ENCODE peak calls at places on chromosomes 3 and 15, in ten cellular contexts. Q is WTC11, W is heart left ventricle, O is HFFc6, G is colonic mucosa, L is RWPE1, N is GM13977, T is Panc1, Z is IMR-90, M is psoas muscle. V is an unnamed sample.

GRCh38 chr3:143628971-143629370 is 219.3 kb downstream of the SLC9A9 start:
- DNase-seq in T (no peak), Z (peak), M (no peak), L (no peak), G (no peak), N (no peak), W (no peak), O (no peak), Q (no peak), V (peak)

GRCh38 chr3:196168808-196169391 is 42.3 kb downstream of the ZDHHC19 start:
- DNase-seq in L (no peak), N (no peak), T (no peak), Z (no peak), G (no peak), M (no peak), W (no peak), O (no peak), Q (no peak), V (peak)

GRCh38 chr15:39195988-39196486 is 384.8 kb upstream of the THBS1 start:
- DNase-seq in L (peak), N (no peak), Q (no peak), G (no peak), W (no peak), O (peak), M (no peak), T (no peak), Z (peak), V (peak)

GRCh38 chr3:30354972-30355371 is 251.4 kb upstream of the TGFBR2 start:
- DNase-seq in M (no peak), G (no peak), T (no peak), W (no peak), L (no peak), Z (peak), O (no peak), Q (no peak), N (no peak), V (peak)

GRCh38 chr3:38120690-38121450 is 16.1 kb downstream of the ACAA1 start:
- DNase-seq in N (no peak), M (no peak), Z (no peak), W (peak), T (no peak), L (no peak), G (no peak), O (no peak), Q (no peak), V (no peak)

GRCh38 chr3:30654269-30654668 is 47.9 kb downstream of the TGFBR2 start:
- DNase-seq in T (no peak), M (no peak), Q (no peak), G (no peak), L (no peak), Z (no peak), O (no peak), W (no peak), N (no peak), V (no peak)

GRCh38 chr3:17670749-17671148 is 71.7 kb downstream of the TBC1D5 start:
- DNase-seq in O (no peak), Q (no peak), N (no peak), L (no peak), Z (no peak), T (no peak), M (no peak), W (no peak), G (no peak), V (no peak)

GRCh38 chr15:80560601-80561025 is 134.5 kb upstream of the ABHD17C start:
- DNase-seq in G (no peak), Z (no peak), T (no peak), M (no peak), Q (no peak), N (peak), O (no peak), L (no peak), W (no peak), V (no peak)

GRCh38 chr15:73876779-73877178 is 3.4 kb downstream of the TBC1D21 start:
- DNase-seq in M (no peak), O (no peak), Q (no peak), L (no peak), N (no peak), Z (no peak), T (no peak), W (no peak), G (no peak), V (no peak)

GRCh38 chr15:74399511-74400312 is 32.3 kb upstream of the CYP11A1 start:
- DNase-seq in W (no peak), O (peak), L (no peak), T (no peak), M (no peak), G (no peak), N (no peak), Z (peak), Q (no peak), V (peak)

GRCh38 chr3:38374221-38374620 is 27.6 kb downstream of the XYLB start:
- DNase-seq in G (no peak), W (no peak), L (no peak), Z (no peak), M (no peak), Q (no peak), O (no peak), N (no peak), T (no peak), V (no peak)

DNA sequence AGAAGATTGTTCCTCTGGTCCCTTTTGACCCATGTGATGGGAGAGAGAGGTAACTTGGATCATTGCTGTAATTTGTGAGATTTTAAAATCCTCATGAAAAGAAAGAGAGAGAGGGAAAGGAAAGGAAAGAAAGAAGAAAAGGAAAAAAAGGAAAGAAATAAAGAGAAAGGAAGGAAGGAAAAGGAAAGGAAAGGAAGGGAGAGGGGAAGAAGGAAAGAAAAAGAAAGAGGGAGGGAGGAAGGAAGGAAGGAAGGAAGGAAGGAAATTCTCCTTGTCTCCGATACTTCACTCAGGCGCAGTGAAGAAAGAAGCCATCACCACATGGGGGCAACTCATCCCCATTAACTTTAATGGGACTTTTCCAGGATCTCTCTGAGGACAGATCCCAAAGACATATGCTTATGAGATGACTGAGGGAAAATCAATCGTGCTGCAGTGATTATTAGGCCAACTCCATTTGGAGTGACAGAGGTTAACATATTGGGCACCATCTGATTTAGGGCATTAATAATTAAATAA is 123.0 kb downstream of the MEGF11 start:
- DNase-seq in N (no peak), L (no peak), T (no peak), W (no peak), M (no peak), O (no peak), Z (no peak), G (no peak), Q (no peak), V (no peak)
- TF ChIP-seq CTCF in N (no peak), L (no peak), T (no peak), W (no peak), M (no peak), O (no peak), Z (no peak), G (no peak), Q (no peak), V (no peak)

GRCh38 chr3:12544652-12545472 is 437 bp downstream of the MKRN2OS start:
- DNase-seq in L (no peak), Z (no peak), W (no peak), T (no peak), Q (no peak), N (no peak), O (no peak), G (no peak), M (no peak), V (no peak)

GRCh38 chr3:12545473-12545791 is at the start of gene MKRN2OS:
- DNase-seq in Z (peak), G (peak), L (peak), O (no peak), T (no peak), W (no peak), M (no peak), N (no peak), Q (peak), V (no peak)

GRCh38 chr3:12536423-12536822 is 8.9 kb downstream of the MKRN2OS start:
- DNase-seq in L (no peak), W (no peak), O (no peak), T (no peak), N (no peak), M (no peak), Z (peak), Q (no peak), G (no peak), V (peak)

GRCh38 chr3:12541625-12542024 is 3.7 kb downstream of the MKRN2OS start:
- DNase-seq in G (no peak), W (no peak), T (no peak), L (no peak), M (no peak), Z (no peak), O (no peak), Q (peak), N (no peak), V (no peak)
- TF ChIP-seq CTCF in G (no peak), W (peak), T (no peak), L (no peak), M (peak), Z (no peak), O (no peak), Q (peak), N (no peak), V (peak)

GRCh38 chr3:25592510-25592968 is 72.2 kb downstream of the TOP2B start:
- DNase-seq in W (peak), Q (peak), N (no peak), Z (peak), O (peak), T (no peak), L (peak), M (peak), G (no peak), V (peak)
- TF ChIP-seq CTCF in W (peak), Q (no peak), N (peak), Z (peak), O (peak), T (no peak), L (no peak), M (peak), G (no peak), V (no peak)

GRCh38 chr3:43215684-43216336 is 70.5 kb upstream of the SNRK start:
- DNase-seq in O (no peak), M (no peak), W (no peak), L (no peak), G (no peak), Z (no peak), T (no peak), N (no peak), Q (no peak), V (no peak)
- TF ChIP-seq CTCF in O (no peak), M (no peak), W (no peak), L (no peak), G (no peak), Z (no peak), T (peak), N (no peak), Q (no peak), V (no peak)

DNA sequence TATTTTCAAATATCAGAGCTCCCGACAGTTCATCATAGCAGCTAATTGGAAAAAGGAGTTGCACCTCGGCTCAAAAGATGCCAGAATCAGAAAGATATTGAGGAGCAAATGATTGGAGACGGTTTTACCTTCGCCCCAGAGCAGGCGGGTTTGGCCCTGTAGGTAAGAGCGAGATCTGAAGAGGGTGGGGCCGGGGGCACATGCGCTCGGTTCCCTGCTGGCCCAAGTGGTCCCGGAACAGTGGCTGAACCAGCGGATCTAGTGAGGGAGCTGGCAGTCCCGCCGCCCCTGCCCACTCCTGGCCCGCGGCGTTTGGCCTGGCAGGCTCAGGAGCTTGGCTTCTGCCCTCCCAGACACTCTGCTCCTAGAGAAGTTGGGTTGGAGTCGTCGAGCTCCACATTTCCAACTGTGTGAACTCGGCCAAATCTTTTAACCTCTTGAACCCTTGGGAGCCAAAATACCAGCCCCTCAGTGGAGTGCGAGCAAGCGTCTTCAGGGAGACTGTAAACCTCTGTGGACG is 79.1 kb downstream of the RHCG start:
- DNase-seq in Z (no peak), M (no peak), T (no peak), L (no peak), O (no peak), G (no peak), W (no peak), Q (no peak), N (no peak), V (no peak)
- TF ChIP-seq CTCF in Z (no peak), M (no peak), T (no peak), L (no peak), O (no peak), G (no peak), W (no peak), Q (no peak), N (no peak), V (no peak)

GRCh38 chr15:37291920-37292319 is 191.6 kb upstream of the MEIS2 start:
- DNase-seq in Z (no peak), W (no peak), N (no peak), Q (no peak), O (no peak), M (no peak), G (no peak), T (no peak), L (no peak), V (no peak)

GRCh38 chr15:37289109-37289765 is 188.9 kb upstream of the MEIS2 start:
- DNase-seq in Z (peak), N (no peak), W (no peak), O (peak), G (no peak), Q (peak), M (no peak), L (no peak), T (no peak), V (no peak)
- TF ChIP-seq CTCF in Z (peak), N (no peak), W (no peak), O (peak), G (no peak), Q (no peak), M (no peak), L (no peak), T (peak), V (peak)

GRCh38 chr15:99741835-99742234 is 8.6 kb upstream of the LYSMD4 start:
- DNase-seq in W (no peak), Z (no peak), N (no peak), Q (no peak), L (no peak), T (no peak), G (no peak), O (no peak), M (no peak), V (no peak)

GRCh38 chr15:99749386-99749785 is 16.1 kb upstream of the LYSMD4 start:
- DNase-seq in W (no peak), T (no peak), N (no peak), M (no peak), L (no peak), Q (no peak), O (no peak), Z (peak), G (peak), V (no peak)

GRCh38 chr15:99745687-99746086 is 12.4 kb upstream of the LYSMD4 start:
- DNase-seq in O (no peak), L (no peak), Z (no peak), M (no peak), G (no peak), T (no peak), Q (no peak), W (no peak), N (no peak), V (no peak)

GRCh38 chr15:99738047-99738847 is 5.0 kb upstream of the LYSMD4 start:
- DNase-seq in M (no peak), G (no peak), W (no peak), O (no peak), Q (no peak), L (no peak), T (no peak), Z (no peak), N (no peak), V (no peak)

GRCh38 chr15:99744142-99744541 is 10.9 kb upstream of the LYSMD4 start:
- DNase-seq in G (no peak), L (no peak), T (no peak), Q (peak), N (no peak), O (no peak), Z (no peak), W (no peak), M (no peak), V (no peak)
- TF ChIP-seq CTCF in G (no peak), L (no peak), T (no peak), Q (no peak), N (no peak), O (peak), Z (no peak), W (no peak), M (no peak), V (no peak)

DNA sequence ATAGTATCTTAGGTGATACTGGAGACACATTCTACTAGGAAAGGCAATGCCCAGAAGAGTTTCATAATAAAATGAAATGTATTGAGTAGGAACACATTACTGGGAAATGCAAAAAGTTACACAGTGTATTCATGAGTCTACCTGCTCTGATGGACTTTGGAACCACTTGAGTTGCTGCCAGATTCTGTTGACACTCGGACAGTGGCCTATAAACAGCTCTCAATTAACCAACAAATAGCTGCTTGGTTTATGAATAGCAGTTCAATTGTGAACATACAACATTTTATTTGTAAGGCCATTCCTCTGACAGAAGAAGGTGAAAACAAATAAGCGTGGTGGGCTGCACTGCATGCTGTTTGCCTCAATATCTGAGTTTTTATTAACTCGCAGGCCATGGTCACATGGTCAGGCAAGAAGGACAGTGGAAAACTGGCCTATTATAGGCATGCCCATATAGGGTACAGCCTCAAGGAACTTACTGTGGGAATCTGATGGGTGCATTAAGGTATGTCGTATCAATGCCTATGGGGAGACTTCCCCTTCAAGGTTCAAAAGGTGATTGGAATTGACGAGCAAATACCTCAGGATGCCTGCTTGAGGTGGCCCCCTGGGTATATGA is 66.2 kb downstream of the C3orf80 start:
- DNase-seq in M (no peak), W (no peak), T (no peak), O (no peak), G (peak), Z (no peak), L (no peak), N (no peak), Q (no peak), V (no peak)
- TF ChIP-seq CTCF in M (no peak), W (no peak), T (no peak), O (no peak), G (no peak), Z (no peak), L (no peak), N (no peak), Q (no peak), V (no peak)

GRCh38 chr15:52247032-52247431 is 48.6 kb downstream of the MYO5C start:
- DNase-seq in W (no peak), Q (no peak), N (no peak), G (no peak), M (no peak), Z (peak), O (peak), T (no peak), L (no peak), V (peak)
- TF ChIP-seq CTCF in W (no peak), Q (no peak), N (no peak), G (no peak), M (no peak), Z (no peak), O (no peak), T (no peak), L (no peak), V (no peak)

V was measured in astrocyte of the spinal cord.